ENCODE peak calls at places on chromosomes 16 and 17, in six cellular contexts. One of them, this sample, is unnamed.

GRCh38 chr16:4860727-4861342 is 13.6 kb downstream of the UBN1 start:
- DNase-seq in lower leg skin: peak
- DNase-seq in AG08395: no peak
- DNase-seq in NCI-H1417: no peak
- DNase-seq in stimulated activated CD4-positive, alpha-beta T cell treated with anti-CD3 and anti-CD28 coated beads, Interleukin-15, amount 100 ng/mL, for 1 hour: no peak
- DNase-seq in Ammon's horn: no peak
- DNase-seq in this sample: no peak

GRCh38 chr17:77222356-77222755 is 81.6 kb downstream of the SEC14L1 start:
- DNase-seq in lower leg skin: no peak
- DNase-seq in AG08395: peak
- DNase-seq in NCI-H1417: no peak
- DNase-seq in stimulated activated CD4-positive, alpha-beta T cell treated with anti-CD3 and anti-CD28 coated beads, Interleukin-15, amount 100 ng/mL, for 1 hour: no peak
- DNase-seq in Ammon's horn: no peak
- DNase-seq in this sample: no peak

GRCh38 chr16:57863434-57864160 is 61.3 kb upstream of the KIFC3 start:
- DNase-seq in lower leg skin: peak
- DNase-seq in AG08395: peak
- DNase-seq in NCI-H1417: peak
- DNase-seq in stimulated activated CD4-positive, alpha-beta T cell treated with anti-CD3 and anti-CD28 coated beads, Interleukin-15, amount 100 ng/mL, for 1 hour: no peak
- DNase-seq in Ammon's horn: peak
- DNase-seq in this sample: peak

GRCh38 chr16:65965632-65966031 is 400.9 kb upstream of the CDH5 start:
- DNase-seq in lower leg skin: no peak
- DNase-seq in AG08395: no peak
- DNase-seq in NCI-H1417: no peak
- DNase-seq in stimulated activated CD4-positive, alpha-beta T cell treated with anti-CD3 and anti-CD28 coated beads, Interleukin-15, amount 100 ng/mL, for 1 hour: no peak
- DNase-seq in Ammon's horn: no peak
- DNase-seq in this sample: no peak

GRCh38 chr16:81517630-81518438 is 73.2 kb downstream of the CMIP start:
- DNase-seq in lower leg skin: peak
- DNase-seq in AG08395: peak
- DNase-seq in NCI-H1417: no peak
- DNase-seq in stimulated activated CD4-positive, alpha-beta T cell treated with anti-CD3 and anti-CD28 coated beads, Interleukin-15, amount 100 ng/mL, for 1 hour: no peak
- DNase-seq in Ammon's horn: no peak
- DNase-seq in this sample: no peak

GRCh38 chr17:40501499-40501911 is at the start of gene TNS4:
- DNase-seq in lower leg skin: peak
- DNase-seq in AG08395: no peak
- DNase-seq in NCI-H1417: no peak
- DNase-seq in stimulated activated CD4-positive, alpha-beta T cell treated with anti-CD3 and anti-CD28 coated beads, Interleukin-15, amount 100 ng/mL, for 1 hour: no peak
- DNase-seq in Ammon's horn: no peak
- DNase-seq in this sample: no peak

GRCh38 chr17:59038734-59039133 is 67.9 kb downstream of the TRIM37 start:
- DNase-seq in lower leg skin: no peak
- DNase-seq in AG08395: no peak
- DNase-seq in NCI-H1417: no peak
- DNase-seq in stimulated activated CD4-positive, alpha-beta T cell treated with anti-CD3 and anti-CD28 coated beads, Interleukin-15, amount 100 ng/mL, for 1 hour: no peak
- DNase-seq in Ammon's horn: no peak
- DNase-seq in this sample: no peak

GRCh38 chr17:42667088-42667951 is 8.2 kb downstream of the TUBG2 start:
- DNase-seq in lower leg skin: no peak
- DNase-seq in AG08395: peak
- DNase-seq in NCI-H1417: peak
- DNase-seq in stimulated activated CD4-positive, alpha-beta T cell treated with anti-CD3 and anti-CD28 coated beads, Interleukin-15, amount 100 ng/mL, for 1 hour: no peak
- DNase-seq in Ammon's horn: no peak
- DNase-seq in this sample: no peak

GRCh38 chr16:48526058-48526957 is 83.7 kb downstream of the N4BP1 start:
- DNase-seq in lower leg skin: peak
- DNase-seq in AG08395: no peak
- DNase-seq in NCI-H1417: peak
- DNase-seq in stimulated activated CD4-positive, alpha-beta T cell treated with anti-CD3 and anti-CD28 coated beads, Interleukin-15, amount 100 ng/mL, for 1 hour: no peak
- DNase-seq in Ammon's horn: no peak
- DNase-seq in this sample: no peak

GRCh38 chr17:1089915-1090314 is 89.9 kb downstream of the ABR start:
- DNase-seq in lower leg skin: no peak
- DNase-seq in AG08395: no peak
- DNase-seq in NCI-H1417: no peak
- DNase-seq in stimulated activated CD4-positive, alpha-beta T cell treated with anti-CD3 and anti-CD28 coated beads, Interleukin-15, amount 100 ng/mL, for 1 hour: no peak
- DNase-seq in Ammon's horn: peak
- DNase-seq in this sample: no peak

GRCh38 chr17:44095647-44096496 is 25.3 kb downstream of the G6PC3 start:
- DNase-seq in lower leg skin: no peak
- DNase-seq in AG08395: peak
- DNase-seq in NCI-H1417: peak
- DNase-seq in stimulated activated CD4-positive, alpha-beta T cell treated with anti-CD3 and anti-CD28 coated beads, Interleukin-15, amount 100 ng/mL, for 1 hour: no peak
- DNase-seq in Ammon's horn: peak
- DNase-seq in this sample: peak

GRCh38 chr16:4663756-4664465 is 29.5 kb upstream of the NUDT16L1 start:
- DNase-seq in lower leg skin: no peak
- DNase-seq in AG08395: no peak
- DNase-seq in NCI-H1417: peak
- DNase-seq in stimulated activated CD4-positive, alpha-beta T cell treated with anti-CD3 and anti-CD28 coated beads, Interleukin-15, amount 100 ng/mL, for 1 hour: no peak
- DNase-seq in Ammon's horn: peak
- DNase-seq in this sample: no peak

GRCh38 chr17:1546292-1546922 is 16.2 kb downstream of the PITPNA start:
- DNase-seq in lower leg skin: no peak
- DNase-seq in AG08395: peak
- DNase-seq in NCI-H1417: no peak
- DNase-seq in stimulated activated CD4-positive, alpha-beta T cell treated with anti-CD3 and anti-CD28 coated beads, Interleukin-15, amount 100 ng/mL, for 1 hour: no peak
- DNase-seq in Ammon's horn: no peak
- DNase-seq in this sample: no peak

GRCh38 chr16:15782573-15783365 is 74.1 kb downstream of the MYH11 start:
- DNase-seq in lower leg skin: no peak
- DNase-seq in AG08395: no peak
- DNase-seq in NCI-H1417: no peak
- DNase-seq in stimulated activated CD4-positive, alpha-beta T cell treated with anti-CD3 and anti-CD28 coated beads, Interleukin-15, amount 100 ng/mL, for 1 hour: no peak
- DNase-seq in Ammon's horn: no peak
- DNase-seq in this sample: no peak

GRCh38 chr17:64778102-64778366 is 115.9 kb upstream of the SMURF2 start:
- DNase-seq in lower leg skin: no peak
- DNase-seq in AG08395: no peak
- DNase-seq in NCI-H1417: no peak
- DNase-seq in stimulated activated CD4-positive, alpha-beta T cell treated with anti-CD3 and anti-CD28 coated beads, Interleukin-15, amount 100 ng/mL, for 1 hour: no peak
- DNase-seq in Ammon's horn: no peak
- DNase-seq in this sample: no peak

GRCh38 chr16:57531253-57531575 is 5.2 kb downstream of the CCDC102A start:
- DNase-seq in lower leg skin: peak
- DNase-seq in AG08395: no peak
- DNase-seq in NCI-H1417: no peak
- DNase-seq in stimulated activated CD4-positive, alpha-beta T cell treated with anti-CD3 and anti-CD28 coated beads, Interleukin-15, amount 100 ng/mL, for 1 hour: no peak
- DNase-seq in Ammon's horn: no peak
- DNase-seq in this sample: peak

GRCh38 chr16:85683363-85683762 is 5.4 kb downstream of the GINS2 start:
- DNase-seq in lower leg skin: no peak
- DNase-seq in AG08395: no peak
- DNase-seq in NCI-H1417: no peak
- DNase-seq in stimulated activated CD4-positive, alpha-beta T cell treated with anti-CD3 and anti-CD28 coated beads, Interleukin-15, amount 100 ng/mL, for 1 hour: no peak
- DNase-seq in Ammon's horn: no peak
- DNase-seq in this sample: no peak

GRCh38 chr16:21001262-21001661 is 100.7 kb downstream of the LYRM1 start:
- DNase-seq in lower leg skin: no peak
- DNase-seq in AG08395: peak
- DNase-seq in NCI-H1417: peak
- DNase-seq in stimulated activated CD4-positive, alpha-beta T cell treated with anti-CD3 and anti-CD28 coated beads, Interleukin-15, amount 100 ng/mL, for 1 hour: no peak
- DNase-seq in Ammon's horn: no peak
- DNase-seq in this sample: no peak

GRCh38 chr16:78647019-78647418 is 547.6 kb downstream of the WWOX start:
- DNase-seq in lower leg skin: peak
- DNase-seq in AG08395: peak
- DNase-seq in NCI-H1417: no peak
- DNase-seq in stimulated activated CD4-positive, alpha-beta T cell treated with anti-CD3 and anti-CD28 coated beads, Interleukin-15, amount 100 ng/mL, for 1 hour: no peak
- DNase-seq in Ammon's horn: no peak
- DNase-seq in this sample: peak

GRCh38 chr17:43021739-43022512 is at the start of gene VAT1:
- DNase-seq in lower leg skin: peak
- DNase-seq in AG08395: peak
- DNase-seq in NCI-H1417: peak
- DNase-seq in stimulated activated CD4-positive, alpha-beta T cell treated with anti-CD3 and anti-CD28 coated beads, Interleukin-15, amount 100 ng/mL, for 1 hour: peak
- DNase-seq in Ammon's horn: peak
- DNase-seq in this sample: peak

GRCh38 chr17:81810476-81810875 is 6.5 kb downstream of the GCGR start:
- DNase-seq in lower leg skin: no peak
- DNase-seq in AG08395: no peak
- DNase-seq in NCI-H1417: no peak
- DNase-seq in stimulated activated CD4-positive, alpha-beta T cell treated with anti-CD3 and anti-CD28 coated beads, Interleukin-15, amount 100 ng/mL, for 1 hour: no peak
- DNase-seq in Ammon's horn: no peak
- DNase-seq in this sample: no peak

GRCh38 chr17:57462007-57462579 is 205.8 kb downstream of the MSI2 start:
- DNase-seq in lower leg skin: no peak
- DNase-seq in AG08395: no peak
- DNase-seq in NCI-H1417: no peak
- DNase-seq in stimulated activated CD4-positive, alpha-beta T cell treated with anti-CD3 and anti-CD28 coated beads, Interleukin-15, amount 100 ng/mL, for 1 hour: no peak
- DNase-seq in Ammon's horn: no peak
- DNase-seq in this sample: no peak

GRCh38 chr16:982152-983043 is 828 bp downstream of the SOX8 start:
- DNase-seq in lower leg skin: no peak
- DNase-seq in AG08395: no peak
- DNase-seq in NCI-H1417: peak
- DNase-seq in stimulated activated CD4-positive, alpha-beta T cell treated with anti-CD3 and anti-CD28 coated beads, Interleukin-15, amount 100 ng/mL, for 1 hour: no peak
- DNase-seq in Ammon's horn: no peak
- DNase-seq in this sample: peak

GRCh38 chr17:48389903-48390302 is 40.1 kb downstream of the SKAP1 start:
- DNase-seq in lower leg skin: no peak
- DNase-seq in AG08395: no peak
- DNase-seq in NCI-H1417: no peak
- DNase-seq in stimulated activated CD4-positive, alpha-beta T cell treated with anti-CD3 and anti-CD28 coated beads, Interleukin-15, amount 100 ng/mL, for 1 hour: no peak
- DNase-seq in Ammon's horn: no peak
- DNase-seq in this sample: no peak

GRCh38 chr16:69937465-69937951 is 13.6 kb upstream of the CLEC18A start:
- DNase-seq in lower leg skin: no peak
- DNase-seq in AG08395: peak
- DNase-seq in NCI-H1417: no peak
- DNase-seq in stimulated activated CD4-positive, alpha-beta T cell treated with anti-CD3 and anti-CD28 coated beads, Interleukin-15, amount 100 ng/mL, for 1 hour: no peak
- DNase-seq in Ammon's horn: peak
- DNase-seq in this sample: no peak

GRCh38 chr16:10965440-10966039 is 21.2 kb downstream of the CLEC16A start:
- DNase-seq in lower leg skin: no peak
- DNase-seq in AG08395: no peak
- DNase-seq in NCI-H1417: no peak
- DNase-seq in stimulated activated CD4-positive, alpha-beta T cell treated with anti-CD3 and anti-CD28 coated beads, Interleukin-15, amount 100 ng/mL, for 1 hour: no peak
- DNase-seq in Ammon's horn: no peak
- DNase-seq in this sample: no peak

GRCh38 chr17:28443901-28444638 is 29.4 kb upstream of the SLC13A2 start:
- DNase-seq in lower leg skin: no peak
- DNase-seq in AG08395: no peak
- DNase-seq in NCI-H1417: no peak
- DNase-seq in stimulated activated CD4-positive, alpha-beta T cell treated with anti-CD3 and anti-CD28 coated beads, Interleukin-15, amount 100 ng/mL, for 1 hour: no peak
- DNase-seq in Ammon's horn: no peak
- DNase-seq in this sample: no peak

GRCh38 chr16:54506691-54507090 is 220.1 kb upstream of the IRX3 start:
- DNase-seq in lower leg skin: no peak
- DNase-seq in AG08395: no peak
- DNase-seq in NCI-H1417: peak
- DNase-seq in stimulated activated CD4-positive, alpha-beta T cell treated with anti-CD3 and anti-CD28 coated beads, Interleukin-15, amount 100 ng/mL, for 1 hour: no peak
- DNase-seq in Ammon's horn: no peak
- DNase-seq in this sample: no peak

GRCh38 chr16:78794581-78795300 is 695.3 kb downstream of the WWOX start:
- DNase-seq in lower leg skin: no peak
- DNase-seq in AG08395: no peak
- DNase-seq in NCI-H1417: no peak
- DNase-seq in stimulated activated CD4-positive, alpha-beta T cell treated with anti-CD3 and anti-CD28 coated beads, Interleukin-15, amount 100 ng/mL, for 1 hour: no peak
- DNase-seq in Ammon's horn: no peak
- DNase-seq in this sample: no peak

GRCh38 chr17:44775136-44775837 is 16.5 kb downstream of the ADAM11 start:
- DNase-seq in lower leg skin: peak
- DNase-seq in AG08395: peak
- DNase-seq in NCI-H1417: peak
- DNase-seq in stimulated activated CD4-positive, alpha-beta T cell treated with anti-CD3 and anti-CD28 coated beads, Interleukin-15, amount 100 ng/mL, for 1 hour: peak
- DNase-seq in Ammon's horn: peak
- DNase-seq in this sample: peak

GRCh38 chr16:72739577-72739976 is 308.4 kb downstream of the ZFHX3 start:
- DNase-seq in lower leg skin: no peak
- DNase-seq in AG08395: peak
- DNase-seq in NCI-H1417: no peak
- DNase-seq in stimulated activated CD4-positive, alpha-beta T cell treated with anti-CD3 and anti-CD28 coated beads, Interleukin-15, amount 100 ng/mL, for 1 hour: no peak
- DNase-seq in Ammon's horn: no peak
- DNase-seq in this sample: no peak

GRCh38 chr16:19858006-19858653 is 26.5 kb downstream of the GPRC5B start:
- DNase-seq in lower leg skin: no peak
- DNase-seq in AG08395: no peak
- DNase-seq in NCI-H1417: peak
- DNase-seq in stimulated activated CD4-positive, alpha-beta T cell treated with anti-CD3 and anti-CD28 coated beads, Interleukin-15, amount 100 ng/mL, for 1 hour: no peak
- DNase-seq in Ammon's horn: no peak
- DNase-seq in this sample: no peak

This sample was measured in heart right ventricle.